ENCODE peak calls at places on chromosomes 11 and 22, in six cellular contexts. L is neural progenitor cell, G is left ventricle myocardium inferior, C is MM.1S, Y is pancreas, K is transverse colon. O is an unnamed sample.

GRCh38 chr11:15038963-15039362 is 34.4 kb upstream of the CALCB start:
- DNase-seq in L (peak), G (no peak), C (no peak), Y (no peak), K (no peak), O (no peak)

GRCh38 chr22:48758021-48758561 is 1069.6 kb downstream of the BRD1 start:
- DNase-seq in L (no peak), G (no peak), C (no peak), Y (no peak), K (no peak), O (no peak)

GRCh38 chr11:13772223-13773046 is 104.0 kb downstream of the FAR1 start:
- DNase-seq in L (peak), G (no peak), C (peak), Y (no peak), K (no peak), O (peak)

GRCh38 chr11:30420233-30420787 is 97.4 kb downstream of the ARL14EP start:
- DNase-seq in L (no peak), G (no peak), C (no peak), Y (no peak), K (peak), O (no peak)

GRCh38 chr11:129973068-129973467 is 29.6 kb downstream of the PRDM10 start:
- DNase-seq in L (no peak), G (no peak), C (peak), Y (no peak), K (no peak), O (no peak)

GRCh38 chr11:29018631-29019030 is 910.4 kb downstream of the METTL15 start:
- DNase-seq in L (no peak), G (no peak), C (no peak), Y (no peak), K (no peak), O (peak)

GRCh38 chr11:89436071-89436470 is 55.1 kb downstream of the NOX4 start:
- DNase-seq in L (peak), G (no peak), C (no peak), Y (no peak), K (no peak), O (no peak)

GRCh38 chr22:17957683-17958082 is 66.7 kb downstream of the MICAL3 start:
- DNase-seq in L (no peak), G (no peak), C (no peak), Y (peak), K (no peak), O (no peak)

GRCh38 chr11:47060807-47061206 is 115.9 kb downstream of the ARFGAP2 start:
- DNase-seq in L (no peak), G (no peak), C (no peak), Y (no peak), K (no peak), O (no peak)

GRCh38 chr22:29635734-29636357 is 32.4 kb downstream of the NF2 start:
- DNase-seq in L (peak), G (no peak), C (peak), Y (no peak), K (no peak), O (no peak)

GRCh38 chr11:69644071-69644961 is 3.4 kb downstream of the CCND1 start:
- DNase-seq in L (no peak), G (peak), C (no peak), Y (peak), K (peak), O (no peak)

GRCh38 chr11:88484873-88485621 is 147.5 kb upstream of the CTSC start:
- DNase-seq in L (peak), G (no peak), C (peak), Y (no peak), K (peak), O (peak)

GRCh38 chr11:106281455-106282173 is 204.2 kb downstream of the AASDHPPT start:
- DNase-seq in L (no peak), G (no peak), C (no peak), Y (no peak), K (no peak), O (peak)
- H3K27ac ChIP-seq in L (no peak), G (no peak), C (no peak), Y (no peak), K (no peak), O (peak)

DNA sequence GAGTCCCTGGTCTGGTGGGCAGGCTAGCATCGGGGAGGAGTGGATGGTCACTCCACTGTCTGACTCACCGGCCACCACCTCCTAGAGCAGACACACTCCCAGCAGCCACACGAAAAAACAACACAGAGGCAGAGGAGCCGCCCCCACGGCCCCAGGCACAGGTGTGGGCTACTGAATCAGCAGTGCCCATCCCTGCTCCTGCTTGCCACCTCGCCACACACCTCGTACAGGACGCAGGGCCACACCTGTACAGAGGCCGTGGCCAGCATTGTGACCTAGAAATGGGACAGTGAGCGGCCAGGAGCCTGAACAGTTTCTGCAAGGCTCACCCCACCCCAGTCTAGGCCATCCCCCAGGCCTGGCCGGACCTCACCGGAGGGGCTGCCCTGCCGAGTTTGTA is 14.0 kb downstream of the TRIM29 start:
- DNase-seq in L (no peak), G (no peak), C (no peak), Y (no peak), K (peak), O (peak)
- H3K27ac ChIP-seq in L (no peak), G (no peak), C (no peak), Y (no peak), K (no peak), O (peak)

DNA sequence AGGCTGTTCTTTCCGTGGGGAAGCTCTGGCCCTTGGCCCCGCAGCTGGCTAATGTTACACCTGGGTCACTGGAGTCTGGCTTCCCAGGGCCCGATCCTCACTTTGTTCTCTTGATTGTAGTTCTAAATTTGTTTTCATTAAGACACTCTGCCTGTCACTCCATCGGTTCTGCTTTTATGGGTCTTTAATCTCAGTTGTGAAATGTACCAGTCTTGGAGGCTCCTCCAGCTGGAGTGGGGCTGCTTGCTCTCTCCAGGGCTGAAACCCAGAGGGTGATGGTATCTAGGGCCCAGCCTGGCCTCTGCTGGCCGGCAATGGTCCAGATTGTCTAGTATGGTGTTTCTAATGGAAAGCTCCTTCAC is 352.9 kb downstream of the TENM4 start:
- DNase-seq in L (no peak), G (no peak), C (no peak), Y (no peak), K (no peak), O (no peak)
- H3K27ac ChIP-seq in L (no peak), G (no peak), C (no peak), Y (peak), K (no peak), O (no peak)

GRCh38 chr11:103491777-103492176 is 382.6 kb downstream of the DYNC2H1 start:
- DNase-seq in L (peak), G (no peak), C (no peak), Y (no peak), K (no peak), O (peak)
- H3K27ac ChIP-seq in L (no peak), G (no peak), C (no peak), Y (no peak), K (no peak), O (no peak)

GRCh38 chr11:110184466-110184865 is 91.3 kb downstream of the ZC3H12C start:
- DNase-seq in L (no peak), G (no peak), C (no peak), Y (no peak), K (no peak), O (no peak)

GRCh38 chr11:110186456-110186855 is 93.3 kb downstream of the ZC3H12C start:
- DNase-seq in L (no peak), G (no peak), C (no peak), Y (no peak), K (no peak), O (no peak)

GRCh38 chr11:110184974-110185597 is 91.9 kb downstream of the ZC3H12C start:
- DNase-seq in L (no peak), G (no peak), C (no peak), Y (no peak), K (no peak), O (no peak)

GRCh38 chr11:110186867-110187266 is 93.7 kb downstream of the ZC3H12C start:
- DNase-seq in L (no peak), G (no peak), C (no peak), Y (no peak), K (no peak), O (no peak)

DNA sequence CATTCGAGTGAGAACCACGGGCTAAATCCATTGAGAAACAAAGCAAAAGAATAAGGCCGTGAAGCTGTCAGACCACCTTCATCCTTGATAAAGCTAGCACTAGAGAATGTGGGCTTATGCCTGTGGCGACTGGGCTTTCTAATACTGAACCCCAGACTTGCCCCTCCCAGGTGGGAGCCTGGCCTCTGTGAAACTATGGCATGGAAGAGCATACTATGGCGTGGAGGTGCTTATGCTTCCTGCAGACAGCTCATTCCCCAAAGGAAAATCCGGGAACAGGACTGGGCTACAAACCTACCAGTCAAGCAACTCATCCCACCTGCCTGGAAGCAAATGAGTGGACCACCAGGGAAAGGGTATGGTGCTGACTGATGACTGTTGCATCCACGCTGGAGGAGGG is 92.4 kb downstream of the ZC3H12C start:
- DNase-seq in L (no peak), G (no peak), C (no peak), Y (no peak), K (no peak), O (no peak)
- H3K27ac ChIP-seq in L (no peak), G (no peak), C (no peak), Y (no peak), K (no peak), O (peak)

GRCh38 chr11:95104916-95105315 is 15.3 kb downstream of the ENDOD1 start:
- DNase-seq in L (no peak), G (no peak), C (no peak), Y (no peak), K (no peak), O (no peak)
- H3K27ac ChIP-seq in L (no peak), G (no peak), C (no peak), Y (no peak), K (no peak), O (peak)

DNA sequence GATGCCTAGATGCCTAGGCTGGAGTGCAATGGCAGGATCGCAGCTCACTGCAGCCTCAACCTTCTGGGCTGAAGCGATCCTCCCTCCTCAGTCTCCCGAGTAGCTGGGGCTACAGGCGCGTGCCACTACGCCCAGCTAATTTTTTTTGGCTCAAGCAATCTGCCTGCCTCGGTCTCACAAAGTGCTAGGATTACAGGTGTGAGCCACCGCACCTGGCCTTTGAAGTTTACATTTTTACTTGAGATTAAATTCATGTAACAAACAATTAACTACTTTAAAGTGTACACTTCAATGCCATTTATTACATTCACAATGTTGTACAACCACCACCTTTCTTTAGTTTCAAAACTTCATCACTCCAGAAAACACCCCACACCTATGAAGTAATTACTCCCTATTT is 3.5 kb upstream of the FOSL1 start:
- DNase-seq in L (no peak), G (no peak), C (no peak), Y (no peak), K (no peak), O (no peak)
- H3K27ac ChIP-seq in L (no peak), G (no peak), C (no peak), Y (no peak), K (no peak), O (peak)

GRCh38 chr11:12217879-12218278 is 107.5 kb downstream of the MICAL2 start:
- DNase-seq in L (no peak), G (no peak), C (no peak), Y (no peak), K (no peak), O (no peak)
- H3K27ac ChIP-seq in L (no peak), G (peak), C (no peak), Y (no peak), K (no peak), O (no peak)

O was measured in epithelial cell of prostate.